ENCODE peak calls at places on chromosomes 13 and 19, in five cellular contexts. Y is HuH-7; N is EL; X is naive thymus-derived CD4-positive, alpha-beta T cell; L is progenitor cell of endocrine pancreas. A is an unnamed sample.

GRCh38 chr13:20824762-20825161 is 51.0 kb upstream of the EEF1AKMT1 start:
- DNase-seq in L (no peak), X (no peak), Y (no peak), N (peak), A (no peak)

GRCh38 chr13:33728271-33729037 is 89.5 kb upstream of the RFC3 start:
- DNase-seq in Y (no peak), N (peak), L (no peak), X (no peak), A (no peak)

GRCh38 chr13:41767801-41768200 is 193.1 kb downstream of the VWA8 start:
- DNase-seq in Y (no peak), X (no peak), L (no peak), N (peak), A (no peak)

GRCh38 chr19:35013820-35014754 is 14.0 kb downstream of the GRAMD1A start:
- DNase-seq in X (peak), L (no peak), Y (no peak), N (no peak), A (no peak)

GRCh38 chr19:1251503-1252220 is 3.3 kb downstream of the MIDN start:
- DNase-seq in Y (no peak), N (no peak), L (no peak), X (peak), A (peak)

GRCh38 chr19:16416574-16416973 is 55.2 kb downstream of the EPS15L1 start:
- DNase-seq in Y (no peak), N (no peak), X (no peak), L (no peak), A (no peak)

GRCh38 chr13:112349681-112350080 is 26.5 kb upstream of the SPACA7 start:
- DNase-seq in L (no peak), N (no peak), X (no peak), Y (no peak), A (no peak)

GRCh38 chr19:46211201-46211881 is 18.2 kb upstream of the IGFL1 start:
- DNase-seq in N (peak), L (no peak), Y (no peak), X (no peak), A (no peak)

GRCh38 chr13:30340367-30341184 is 33.2 kb upstream of the KATNAL1 start:
- DNase-seq in N (peak), X (no peak), Y (no peak), L (no peak), A (no peak)

GRCh38 chr19:1590641-1591397 is 1.8 kb downstream of the MBD3 start:
- DNase-seq in X (peak), Y (no peak), N (peak), L (no peak), A (peak)

GRCh38 chr13:76886292-76887061 is at the start of gene KCTD12:
- DNase-seq in L (peak), Y (peak), N (peak), X (peak), A (no peak)

GRCh38 chr13:33235078-33235477 is 50.5 kb downstream of the STARD13 start:
- DNase-seq in L (no peak), X (no peak), Y (no peak), N (peak), A (peak)

GRCh38 chr19:17405250-17406038 is at the start of gene BST2:
- DNase-seq in L (no peak), N (peak), X (no peak), Y (no peak), A (peak)

GRCh38 chr13:76019421-76020044 is 383.4 kb downstream of the LMO7 start:
- DNase-seq in N (peak), L (peak), X (no peak), Y (peak), A (peak)

GRCh38 chr13:19836472-19836871 is 27.0 kb downstream of the ZMYM5 start:
- DNase-seq in X (no peak), Y (no peak), L (no peak), N (peak), A (no peak)

GRCh38 chr19:58395979-58396627 is 647 bp downstream of the RNF225 start:
- DNase-seq in L (no peak), Y (no peak), X (no peak), N (no peak), A (no peak)

GRCh38 chr13:73299787-73300186 is 241.0 kb downstream of the KLF5 start:
- DNase-seq in Y (no peak), N (no peak), X (no peak), L (no peak), A (no peak)

GRCh38 chr13:113736258-113736731 is 22.7 kb upstream of the TMEM255B start:
- DNase-seq in N (no peak), X (no peak), L (no peak), Y (no peak), A (peak)

GRCh38 chr13:30421093-30422055 is 919 bp upstream of the UBE2L5 start:
- DNase-seq in Y (peak), L (peak), X (no peak), N (peak), A (no peak)

GRCh38 chr13:27536361-27537101 is 83.8 kb downstream of the LNX2 start:
- DNase-seq in L (no peak), Y (no peak), X (no peak), N (no peak), A (no peak)

GRCh38 chr13:84648069-84648640 is 765.9 kb upstream of the SLITRK1 start:
- DNase-seq in X (no peak), L (no peak), Y (no peak), N (no peak), A (no peak)

GRCh38 chr13:107554355-107554905 is 660.9 kb downstream of the LIG4 start:
- DNase-seq in N (no peak), L (no peak), Y (no peak), X (no peak), A (no peak)

GRCh38 chr13:35857769-35858168 is 273.4 kb downstream of the DCLK1 start:
- DNase-seq in X (no peak), Y (no peak), N (peak), L (no peak), A (no peak)

GRCh38 chr13:43267916-43268315 is 244.5 kb downstream of the DNAJC15 start:
- DNase-seq in N (no peak), L (no peak), Y (no peak), X (no peak), A (no peak)